ENCODE peak calls at places on chromosome 9, in five cellular contexts. J is heart right ventricle; E is choroid plexus epithelial cell; D is CD8-positive, alpha-beta T cell; A is prostate gland. P is an unnamed sample.

GRCh38 chr9:137673871-137674270 is 55.1 kb downstream of the EHMT1 start:
- DNase-seq in J (no peak), E (peak), D (no peak), A (no peak), P (no peak)

GRCh38 chr9:70564464-70565190 is 150.2 kb upstream of the KLF9 start:
- DNase-seq in J (no peak), E (no peak), D (no peak), A (no peak), P (no peak)

GRCh38 chr9:100099722-100100042 is 639 bp downstream of the INVS start:
- DNase-seq in J (no peak), E (no peak), D (no peak), A (no peak), P (no peak)

GRCh38 chr9:109440797-109441287 is 57.3 kb downstream of the PTPN3 start:
- DNase-seq in J (no peak), E (peak), D (no peak), A (peak), P (peak)

GRCh38 chr9:36092509-36093215 is 43.9 kb upstream of the GLIPR2 start:
- DNase-seq in J (no peak), E (peak), D (no peak), A (no peak), P (no peak)

GRCh38 chr9:31393240-31393639 is 991.2 kb upstream of the ACO1 start:
- DNase-seq in J (no peak), E (peak), D (no peak), A (no peak), P (no peak)

GRCh38 chr9:138010861-138011260 is 133.3 kb downstream of the CACNA1B start:
- DNase-seq in J (no peak), E (no peak), D (no peak), A (no peak), P (no peak)

GRCh38 chr9:105697871-105698270 is 3.5 kb downstream of the TMEM38B start:
- DNase-seq in J (no peak), E (peak), D (no peak), A (no peak), P (peak)

GRCh38 chr9:24939099-24939850 is 393.6 kb upstream of the IZUMO3 start:
- DNase-seq in J (no peak), E (no peak), D (no peak), A (no peak), P (no peak)

GRCh38 chr9:22241611-22242010 is 205.0 kb upstream of the DMRTA1 start:
- DNase-seq in J (no peak), E (no peak), D (no peak), A (no peak), P (no peak)

GRCh38 chr9:22237497-22238363 is 208.9 kb upstream of the DMRTA1 start:
- DNase-seq in J (no peak), E (peak), D (no peak), A (no peak), P (no peak)

GRCh38 chr9:22240619-22241018 is 206.0 kb upstream of the DMRTA1 start:
- DNase-seq in J (no peak), E (peak), D (no peak), A (no peak), P (no peak)

GRCh38 chr9:22241024-22241423 is 205.6 kb upstream of the DMRTA1 start:
- DNase-seq in J (no peak), E (peak), D (no peak), A (no peak), P (no peak)

DNA sequence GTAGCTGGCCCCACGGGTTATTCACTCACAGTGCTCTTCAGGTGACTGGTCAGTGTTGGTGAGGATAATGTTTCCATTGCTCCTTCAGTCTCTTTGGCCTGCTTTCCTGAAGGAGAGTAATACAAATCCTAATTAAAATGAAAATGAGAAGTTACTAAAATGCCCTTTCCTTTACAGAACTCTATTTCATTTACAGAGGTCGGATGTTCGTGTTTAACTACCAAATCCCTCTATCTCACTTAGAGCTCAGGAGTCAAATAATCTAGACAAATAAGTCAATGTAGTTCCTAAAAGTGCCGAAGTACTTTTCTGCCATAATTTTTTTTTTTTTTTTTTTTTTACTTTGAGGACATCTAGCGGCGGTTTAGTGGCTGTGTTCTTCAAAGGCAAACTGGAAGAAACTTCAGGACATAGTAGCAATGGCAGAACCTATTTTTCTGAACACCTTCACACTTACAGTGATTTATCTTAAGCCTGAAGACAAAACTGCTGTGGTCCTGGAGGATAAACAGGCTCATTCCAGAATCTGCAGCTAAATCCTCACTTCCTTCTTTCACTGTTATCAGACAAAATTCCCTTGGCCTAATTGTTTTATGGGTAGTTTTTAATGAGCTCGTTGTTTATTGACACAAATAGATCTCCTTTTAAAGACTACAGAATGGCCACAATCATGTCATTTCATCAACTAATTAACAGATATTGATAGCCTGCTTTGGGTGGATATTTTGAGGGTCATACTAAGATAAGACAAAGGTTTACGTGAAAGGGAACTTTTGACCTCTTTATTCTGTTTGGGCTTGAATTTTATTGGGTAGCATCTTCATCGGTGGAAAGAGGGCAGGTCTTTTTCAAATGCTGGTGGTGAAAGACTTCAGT is 207.6 kb upstream of the DMRTA1 start:
- DNase-seq in J (no peak), E (peak), D (no peak), A (no peak), P (peak)
- H3K4me3 ChIP-seq in J (no peak), E (no peak), D (no peak), A (no peak), P (no peak)

GRCh38 chr9:78191931-78192330 is 43.9 kb upstream of the CEP78 start:
- DNase-seq in J (no peak), E (no peak), D (no peak), A (no peak), P (no peak)

GRCh38 chr9:78188594-78188993 is 47.3 kb upstream of the CEP78 start:
- DNase-seq in J (no peak), E (no peak), D (no peak), A (no peak), P (no peak)

GRCh38 chr9:78189461-78189860 is 46.4 kb upstream of the CEP78 start:
- DNase-seq in J (no peak), E (peak), D (no peak), A (no peak), P (no peak)

GRCh38 chr9:78187763-78188495 is 47.9 kb upstream of the CEP78 start:
- DNase-seq in J (peak), E (peak), D (no peak), A (no peak), P (no peak)
- TF ChIP-seq CTCF in J (no peak), E (no peak), D (no peak), A (no peak), P (no peak)

GRCh38 chr9:72930828-72931227 is 22.0 kb downstream of the ALDH1A1 start:
- DNase-seq in J (no peak), E (no peak), D (no peak), A (no peak), P (no peak)
- H3K4me3 ChIP-seq in J (no peak), E (no peak), D (no peak), A (no peak), P (no peak)

DNA sequence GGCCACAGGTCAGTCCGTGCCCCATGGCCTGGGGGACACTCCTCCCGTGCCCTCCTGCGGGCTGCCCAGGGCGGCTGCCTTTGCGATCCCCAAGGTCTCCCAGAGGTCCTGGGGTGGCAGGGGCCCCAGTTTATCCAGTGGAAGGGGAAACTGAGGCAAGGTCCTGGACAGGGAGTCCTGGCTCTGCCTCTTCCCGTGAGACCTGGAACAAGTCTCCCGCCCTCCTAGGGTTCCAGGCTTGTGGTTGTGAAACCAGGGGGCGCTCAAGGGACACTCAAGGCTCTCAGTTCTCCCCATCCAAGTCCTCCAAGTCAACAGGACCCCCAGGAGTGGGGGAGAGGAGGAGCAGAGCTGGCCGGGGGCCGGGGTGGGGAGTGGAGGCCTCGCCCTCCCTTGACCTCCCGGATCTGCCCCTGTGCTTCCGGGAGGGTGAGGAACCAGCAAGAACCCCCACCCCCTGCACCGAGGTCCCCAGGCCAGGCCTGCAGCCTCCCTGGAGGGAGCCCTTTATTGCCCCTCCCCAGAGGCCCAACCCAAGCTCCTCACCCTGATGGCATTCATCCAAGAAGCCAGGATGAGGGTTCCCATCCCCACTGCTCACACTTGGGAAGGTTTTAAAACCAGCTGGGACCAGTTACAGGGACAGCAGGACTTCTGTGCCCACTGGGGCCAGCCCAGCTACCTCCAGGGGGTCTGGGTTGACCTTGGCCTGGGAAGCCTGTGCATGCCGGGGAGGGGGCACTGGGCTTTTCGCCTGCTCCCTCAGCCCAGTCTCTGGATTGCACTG is 24.7 kb upstream of the TMEM250 start:
- DNase-seq in J (no peak), E (peak), D (no peak), A (no peak), P (no peak)
- TF ChIP-seq CTCF in J (peak), E (peak), D (no peak), A (no peak), P (peak)

GRCh38 chr9:129697956-129698757 is 32.7 kb downstream of the PRRX2 start:
- DNase-seq in J (peak), E (no peak), D (no peak), A (no peak), P (no peak)
- H3K4me3 ChIP-seq in J (peak), E (peak), D (no peak), A (peak), P (peak)

GRCh38 chr9:136244116-136244775 is 1.4 kb downstream of the QSOX2 start:
- DNase-seq in J (no peak), E (peak), D (no peak), A (no peak), P (no peak)

GRCh38 chr9:136242248-136242647 is 3.4 kb downstream of the QSOX2 start:
- DNase-seq in J (no peak), E (no peak), D (no peak), A (no peak), P (no peak)

GRCh38 chr9:136241540-136241939 is 4.1 kb downstream of the QSOX2 start:
- DNase-seq in J (no peak), E (no peak), D (no peak), A (no peak), P (no peak)

GRCh38 chr9:136243631-136244030 is 2.0 kb downstream of the QSOX2 start:
- DNase-seq in J (no peak), E (no peak), D (no peak), A (no peak), P (no peak)

GRCh38 chr9:136242908-136243525 is 2.6 kb downstream of the QSOX2 start:
- DNase-seq in J (no peak), E (peak), D (no peak), A (no peak), P (no peak)
- TF ChIP-seq CTCF in J (no peak), E (peak), D (no peak), A (no peak), P (no peak)

DNA sequence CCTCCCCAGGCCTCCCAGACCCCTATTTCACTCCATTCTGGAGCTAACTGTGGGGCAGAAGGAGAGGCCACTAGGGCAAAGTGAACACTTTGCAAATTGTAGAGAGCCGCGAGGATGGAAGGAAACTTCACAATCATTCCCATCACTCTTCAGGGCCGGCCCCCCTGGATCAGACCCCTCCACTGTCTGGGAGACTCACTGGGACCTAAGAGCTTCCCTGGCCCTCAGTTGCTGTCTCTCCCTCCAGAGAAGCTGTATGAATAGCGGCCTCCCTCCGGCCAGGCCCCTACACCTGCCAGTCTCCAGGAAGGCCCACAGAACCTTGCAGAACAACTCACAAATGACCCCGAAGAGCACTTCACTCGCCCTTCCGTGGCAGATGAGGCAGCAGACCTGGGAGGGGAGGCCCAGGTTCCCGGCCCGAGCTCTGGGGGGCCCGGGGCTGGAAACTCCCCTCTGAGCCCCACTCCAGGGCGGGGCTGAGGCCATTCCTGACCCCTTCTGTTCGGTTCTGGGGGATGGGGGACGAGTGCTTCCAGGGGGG is 141.9 kb upstream of the IER5L start:
- DNase-seq in J (no peak), E (no peak), D (no peak), A (no peak), P (no peak)
- H3K4me3 ChIP-seq in J (peak), E (no peak), D (peak), A (peak), P (peak)

GRCh38 chr9:8309258-8309657 is 509.7 kb upstream of the DMAC1 start:
- DNase-seq in J (no peak), E (no peak), D (no peak), A (no peak), P (no peak)

DNA sequence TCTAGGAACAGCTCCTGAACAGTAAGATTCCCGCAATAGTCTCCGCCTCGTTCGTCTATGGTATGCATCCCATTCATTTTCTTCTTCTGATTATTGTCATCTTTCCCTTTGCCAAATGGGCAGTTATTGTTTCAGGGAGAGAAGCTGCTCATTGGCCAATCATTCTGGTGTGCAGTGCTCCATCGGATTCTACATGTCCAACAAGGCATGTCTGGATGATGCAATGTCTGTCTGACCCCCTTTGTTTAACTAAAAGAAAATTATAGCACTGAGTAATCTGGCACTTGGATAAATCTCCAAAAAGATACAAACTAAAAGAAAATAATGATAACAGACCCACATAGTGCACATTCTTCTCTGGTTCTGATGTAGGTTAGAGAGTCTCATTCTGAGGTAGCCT is 515.6 kb upstream of the DMAC1 start:
- DNase-seq in J (no peak), E (no peak), D (no peak), A (no peak), P (no peak)
- TF ChIP-seq CTCF in J (no peak), E (no peak), D (no peak), A (no peak), P (no peak)

P was measured in LNCaP clone FGC.